ENCODE peak calls at places on chromosome 7, in nine cellular contexts. One of them, this sample, is unnamed.
A peak's percentile ranks its signal among the peaks of the same experiment; 100 is the strongest.

GRCh38 chr7:51543801-51544553 is 227.4 kb upstream of the COBL start:
- DNase-seq in GM12865: no peak
- DNase-seq in astrocyte of the cerebellum: no peak
- DNase-seq in endodermal cell: no peak
- DNase-seq in smooth muscle cell of the brain vasculature: no peak
- DNase-seq in A549: no peak
- DNase-seq in stimulated activated CD8-positive, alpha-beta memory T cell treated with anti-CD3 and anti-CD28 coated beads, Interleukin-7, amount 100 ng/mL, for 1 hour: no peak
- DNase-seq in neural crest cell: no peak
- DNase-seq in omental fat pad: no peak
- DNase-seq in this sample: no peak

GRCh38 chr7:102169651-102170416 is 116.8 kb upstream of the SH2B2 start:
- DNase-seq in stimulated activated CD8-positive, alpha-beta memory T cell treated with anti-CD3 and anti-CD28 coated beads, Interleukin-7, amount 100 ng/mL, for 1 hour: no peak
- DNase-seq in astrocyte of the cerebellum: peak; percentile 15
- DNase-seq in GM12865: no peak
- DNase-seq in endodermal cell: no peak
- DNase-seq in smooth muscle cell of the brain vasculature: peak; percentile 13
- DNase-seq in A549: no peak
- DNase-seq in omental fat pad: no peak
- DNase-seq in neural crest cell: no peak
- DNase-seq in this sample: no peak

GRCh38 chr7:38760226-38760625 is 129.1 kb upstream of the AMPH start:
- DNase-seq in astrocyte of the cerebellum: no peak
- DNase-seq in GM12865: no peak
- DNase-seq in neural crest cell: no peak
- DNase-seq in smooth muscle cell of the brain vasculature: no peak
- DNase-seq in omental fat pad: no peak
- DNase-seq in A549: no peak
- DNase-seq in stimulated activated CD8-positive, alpha-beta memory T cell treated with anti-CD3 and anti-CD28 coated beads, Interleukin-7, amount 100 ng/mL, for 1 hour: no peak
- DNase-seq in endodermal cell: no peak
- DNase-seq in this sample: no peak

GRCh38 chr7:70574970-70575799 is 556.8 kb upstream of the GALNT17 start:
- DNase-seq in smooth muscle cell of the brain vasculature: no peak
- DNase-seq in endodermal cell: peak; percentile 32
- DNase-seq in stimulated activated CD8-positive, alpha-beta memory T cell treated with anti-CD3 and anti-CD28 coated beads, Interleukin-7, amount 100 ng/mL, for 1 hour: no peak
- DNase-seq in astrocyte of the cerebellum: no peak
- DNase-seq in GM12865: no peak
- DNase-seq in A549: no peak
- DNase-seq in omental fat pad: no peak
- DNase-seq in neural crest cell: no peak
- DNase-seq in this sample: no peak

GRCh38 chr7:122067077-122067476 is 77.0 kb downstream of the AASS start:
- DNase-seq in A549: no peak
- DNase-seq in neural crest cell: no peak
- DNase-seq in GM12865: no peak
- DNase-seq in smooth muscle cell of the brain vasculature: no peak
- DNase-seq in astrocyte of the cerebellum: no peak
- DNase-seq in stimulated activated CD8-positive, alpha-beta memory T cell treated with anti-CD3 and anti-CD28 coated beads, Interleukin-7, amount 100 ng/mL, for 1 hour: no peak
- DNase-seq in endodermal cell: peak; percentile 53
- DNase-seq in omental fat pad: no peak
- DNase-seq in this sample: no peak

GRCh38 chr7:20539201-20539600 is 76.3 kb upstream of the ABCB5 start:
- DNase-seq in GM12865: no peak
- DNase-seq in A549: peak; percentile 4
- DNase-seq in neural crest cell: no peak
- DNase-seq in smooth muscle cell of the brain vasculature: no peak
- DNase-seq in endodermal cell: no peak
- DNase-seq in omental fat pad: no peak
- DNase-seq in astrocyte of the cerebellum: no peak
- DNase-seq in stimulated activated CD8-positive, alpha-beta memory T cell treated with anti-CD3 and anti-CD28 coated beads, Interleukin-7, amount 100 ng/mL, for 1 hour: no peak
- DNase-seq in this sample: no peak

GRCh38 chr7:128264477-128264876 is 23.4 kb downstream of the LEP start:
- DNase-seq in astrocyte of the cerebellum: no peak
- DNase-seq in neural crest cell: no peak
- DNase-seq in smooth muscle cell of the brain vasculature: no peak
- DNase-seq in A549: no peak
- DNase-seq in GM12865: no peak
- DNase-seq in stimulated activated CD8-positive, alpha-beta memory T cell treated with anti-CD3 and anti-CD28 coated beads, Interleukin-7, amount 100 ng/mL, for 1 hour: no peak
- DNase-seq in endodermal cell: no peak
- DNase-seq in omental fat pad: no peak
- DNase-seq in this sample: no peak

GRCh38 chr7:151590071-151590800 is 70.5 kb upstream of the RHEB start:
- DNase-seq in astrocyte of the cerebellum: no peak
- DNase-seq in stimulated activated CD8-positive, alpha-beta memory T cell treated with anti-CD3 and anti-CD28 coated beads, Interleukin-7, amount 100 ng/mL, for 1 hour: no peak
- DNase-seq in GM12865: peak; percentile 74
- DNase-seq in A549: no peak
- DNase-seq in smooth muscle cell of the brain vasculature: no peak
- DNase-seq in endodermal cell: no peak
- DNase-seq in omental fat pad: no peak
- DNase-seq in neural crest cell: no peak
- DNase-seq in this sample: no peak

GRCh38 chr7:5671053-5671452 is 110.4 kb downstream of the RNF216 start:
- DNase-seq in endodermal cell: no peak
- DNase-seq in A549: no peak
- DNase-seq in stimulated activated CD8-positive, alpha-beta memory T cell treated with anti-CD3 and anti-CD28 coated beads, Interleukin-7, amount 100 ng/mL, for 1 hour: no peak
- DNase-seq in smooth muscle cell of the brain vasculature: no peak
- DNase-seq in GM12865: no peak
- DNase-seq in omental fat pad: no peak
- DNase-seq in neural crest cell: no peak
- DNase-seq in astrocyte of the cerebellum: no peak
- DNase-seq in this sample: no peak

This sample was measured in cortex of kidney.